ENCODE peak calls at places on chromosome 7, in nine cellular contexts. G, R, M, N, C, J, S, O and H are unnamed samples.

GRCh38 chr7:101562531-101563197 is 66.4 kb downstream of the MYL10 start:
- DNase-seq in J (no peak), G (no peak), C (no peak), O (no peak), R (no peak), S (peak; percentile 5), N (no peak), M (no peak), H (peak; percentile 29)

GRCh38 chr7:12730523-12730922 is 43.1 kb downstream of the ARL4A start:
- DNase-seq in O (no peak), C (no peak), S (no peak), G (no peak), N (no peak), M (no peak), R (no peak), J (no peak), H (no peak)

GRCh38 chr7:155583636-155584035 is 37.3 kb upstream of the CNPY1 start:
- DNase-seq in J (no peak), O (no peak), N (no peak), M (no peak), G (no peak), R (no peak), C (no peak), S (no peak), H (no peak)

GRCh38 chr7:83339927-83340326 is 177.2 kb upstream of the PCLO start:
- DNase-seq in C (no peak), O (no peak), M (no peak), S (no peak), R (no peak), G (no peak), N (no peak), J (no peak), H (no peak)

GRCh38 chr7:101608772-101609713 is 20.1 kb downstream of the MYL10 start:
- DNase-seq in C (no peak), M (no peak), G (no peak), S (peak; percentile 78), R (peak; percentile 91), O (peak; percentile 70), J (peak; percentile 78), N (no peak), H (no peak)

GRCh38 chr7:94449151-94449725 is 54.5 kb downstream of the COL1A2 start:
- DNase-seq in R (no peak), C (no peak), M (no peak), G (no peak), N (peak; percentile 68), O (peak; percentile 23), J (no peak), S (no peak), H (no peak)

GRCh38 chr7:40546616-40547501 is 412.1 kb downstream of the SUGCT start:
- DNase-seq in G (no peak), J (no peak), R (no peak), M (no peak), S (no peak), O (peak; percentile 62), N (no peak), C (no peak), H (no peak)

GRCh38 chr7:138345567-138345966 is 114.5 kb upstream of the TRIM24 start:
- DNase-seq in G (no peak), O (no peak), S (no peak), N (no peak), M (no peak), J (no peak), C (no peak), R (no peak), H (no peak)

GRCh38 chr7:108310351-108310750 is 145.9 kb downstream of the NRCAM start:
- DNase-seq in O (no peak), N (no peak), C (no peak), R (no peak), G (no peak), M (no peak), J (no peak), S (no peak), H (no peak)

GRCh38 chr7:30760514-30761213 is 8.7 kb downstream of the INMT start:
- DNase-seq in M (no peak), J (no peak), R (no peak), C (no peak), O (no peak), N (no peak), G (no peak), S (no peak), H (no peak)

GRCh38 chr7:99404235-99404976 is 4.0 kb downstream of the PDAP1 start:
- DNase-seq in N (no peak), S (no peak), R (no peak), M (no peak), J (no peak), C (no peak), O (no peak), G (no peak), H (no peak)

GRCh38 chr7:36600869-36601530 is 123.3 kb downstream of the AOAH start:
- DNase-seq in O (peak; percentile 74), J (no peak), R (no peak), S (no peak), N (no peak), G (no peak), M (no peak), C (no peak), H (no peak)

DNA sequence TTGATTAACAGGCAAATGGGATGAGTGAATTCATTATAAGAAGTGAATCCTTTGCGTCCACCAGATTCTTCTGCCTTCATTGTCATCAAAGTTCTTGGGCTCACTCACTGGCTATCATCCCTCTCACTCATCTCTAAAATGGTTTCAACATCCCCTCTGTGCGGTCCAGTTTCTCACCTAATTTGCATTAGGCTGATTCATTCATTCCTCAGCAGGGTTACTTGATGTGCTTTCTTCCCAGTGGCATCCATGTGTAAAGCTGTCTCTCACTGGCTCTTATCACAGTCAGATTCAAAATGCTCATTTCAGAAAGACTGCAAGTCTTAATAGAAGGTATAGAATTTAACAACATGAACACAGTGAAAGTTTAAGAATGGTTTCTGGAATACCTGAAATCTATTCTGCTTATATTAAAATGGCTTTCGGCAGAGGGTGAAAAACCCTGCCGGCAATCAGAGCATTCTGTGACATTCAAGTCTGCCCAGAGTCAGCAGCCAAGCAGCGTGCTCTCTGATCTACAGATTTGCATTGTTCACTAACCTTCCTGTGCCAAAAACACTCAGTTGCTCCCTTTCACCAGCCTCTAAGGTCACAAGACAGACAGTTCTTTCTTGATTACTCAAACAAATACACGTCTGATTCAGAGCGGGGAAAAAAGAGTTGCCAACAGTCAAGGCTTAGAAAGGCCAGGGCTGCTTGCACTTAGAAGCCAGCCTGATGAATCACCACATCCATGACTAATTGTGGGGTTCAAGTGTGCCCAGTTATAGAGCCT is 106.7 kb downstream of the TES start:
- DNase-seq in G (peak; percentile 18), C (no peak), N (no peak), R (peak; percentile 63), O (peak; percentile 100), S (no peak), M (peak; percentile 46), J (peak; percentile 20), H (peak; percentile 78)
- H3K27ac ChIP-seq in G (peak overlapping the region; percentile 81), C (no peak overlapping the region), N (no peak overlapping the region), R (peak overlapping the region; percentile 48), O (peak overlapping the region; percentile 97), S (peak overlapping the region; percentile 25), M (peak overlapping the region; percentile 59), J (peak overlapping the region; percentile 3), H (peak overlapping the region; percentile 79)

DNA sequence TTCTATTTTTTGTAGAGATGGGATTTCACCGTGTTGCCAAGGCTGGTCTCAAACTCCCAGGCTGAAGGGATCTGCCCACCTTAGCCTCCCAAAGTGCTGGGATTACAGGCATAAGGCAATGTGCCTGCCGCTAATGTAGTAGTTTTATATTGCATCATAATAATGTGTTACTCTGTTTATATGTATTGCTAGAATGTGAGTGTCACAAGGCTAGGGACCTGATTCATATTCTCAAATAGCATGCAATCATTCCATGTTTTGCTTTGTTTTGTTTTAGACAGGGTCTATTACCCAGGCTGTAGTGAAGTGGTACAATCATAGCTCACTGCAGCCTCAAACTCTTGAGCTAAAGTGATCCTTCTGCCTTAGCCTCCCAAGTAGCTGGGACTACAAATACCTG is 13.5 kb downstream of the CCL26 start:
- DNase-seq in J (no peak), R (no peak), N (no peak), G (no peak), C (no peak), S (no peak), M (no peak), O (no peak), H (no peak)
- H3K27ac ChIP-seq in J (no peak overlapping the region), R (no peak overlapping the region), N (no peak overlapping the region), G (no peak overlapping the region), C (no peak overlapping the region), S (no peak overlapping the region), M (no peak overlapping the region), O (no peak overlapping the region), H (no peak overlapping the region)

GRCh38 chr7:140631602-140632001 is 9.0 kb downstream of the DENND2A start:
- DNase-seq in C (no peak), N (no peak), O (no peak), J (no peak), M (no peak), R (no peak), G (no peak), S (no peak), H (no peak)

GRCh38 chr7:140638311-140638791 is 2.3 kb downstream of the DENND2A start:
- DNase-seq in M (no peak), G (no peak), S (no peak), N (no peak), R (no peak), O (peak; percentile 53), C (no peak), J (no peak), H (no peak)

GRCh38 chr7:140635821-140636220 is 4.8 kb downstream of the DENND2A start:
- DNase-seq in R (no peak), G (no peak), M (no peak), N (no peak), S (no peak), C (no peak), J (no peak), O (no peak), H (no peak)

GRCh38 chr7:140639366-140640053 is 1.1 kb downstream of the DENND2A start:
- DNase-seq in M (no peak), G (no peak), R (no peak), S (no peak), O (no peak), N (no peak), J (no peak), C (no peak), H (no peak)

GRCh38 chr7:140635345-140635744 is 5.3 kb downstream of the DENND2A start:
- DNase-seq in R (no peak), G (no peak), C (no peak), J (no peak), N (no peak), O (no peak), S (no peak), M (no peak), H (no peak)
- H3K27ac ChIP-seq in R (no peak overlapping the region), G (peak overlapping the region; percentile 95), C (no peak overlapping the region), J (no peak overlapping the region), N (no peak overlapping the region), O (no peak overlapping the region), S (peak overlapping the region; percentile 30), M (no peak overlapping the region), H (peak overlapping the region; percentile 17)

DNA sequence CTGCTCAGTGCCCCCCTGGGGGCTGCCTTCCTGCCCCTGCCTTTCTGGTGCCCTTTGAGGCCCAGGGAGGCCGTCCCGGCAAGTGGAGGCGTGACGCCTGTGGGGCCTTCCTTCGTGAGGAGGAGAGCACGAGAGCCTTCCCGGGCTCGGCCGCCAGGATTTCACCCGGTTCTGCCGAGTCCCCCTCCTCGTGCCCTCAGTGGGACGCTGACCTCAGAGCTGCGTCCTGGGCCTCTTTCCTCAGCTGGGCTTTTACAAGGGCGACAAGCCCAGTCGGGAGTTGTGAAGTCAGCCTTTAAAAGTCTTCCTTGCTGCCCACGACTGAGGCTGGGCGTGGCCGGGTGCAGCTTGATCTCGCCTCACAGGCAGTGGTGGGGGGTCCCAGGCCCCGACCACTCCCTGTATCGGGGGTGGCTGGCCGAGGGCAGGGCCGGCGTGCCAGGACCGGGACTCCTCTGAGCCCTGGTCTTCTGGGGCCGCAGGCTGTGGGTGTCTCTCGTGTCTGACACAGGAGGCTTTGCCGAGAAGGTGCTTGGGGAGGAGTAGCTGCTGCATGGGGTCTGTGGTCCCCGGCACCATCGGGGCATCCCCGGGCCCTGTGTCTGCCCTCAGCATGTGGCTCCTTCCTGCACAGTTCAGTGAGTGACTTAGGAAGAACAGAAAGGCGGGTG is 41.8 kb downstream of the FAM20C start:
- DNase-seq in M (no peak), R (peak; percentile 30), O (no peak), S (no peak), J (peak; percentile 40), C (no peak), N (no peak), G (peak; percentile 66), H (no peak)
- H3K27ac ChIP-seq in M (peak overlapping the region; percentile 88), R (peak overlapping the region; percentile 84), O (no peak overlapping the region), S (peak overlapping the region; percentile 88), J (peak overlapping the region; percentile 82), C (peak overlapping the region; percentile 70), N (no peak overlapping the region), G (peak overlapping the region; percentile 92), H (peak overlapping the region; percentile 82)